ENCODE peak calls at places on chromosomes 12 and 14, in eight cellular contexts. One of them, this sample, is unnamed.

GRCh38 chr14:69713127-69713800 is 53.7 kb upstream of the SRSF5 start:
- DNase-seq in omental fat pad: no peak
- DNase-seq in dorsolateral prefrontal cortex: peak
- DNase-seq in tibial nerve: no peak
- DNase-seq in CD8-positive, alpha-beta T cell: no peak
- DNase-seq in fibroblast of mammary gland: no peak
- DNase-seq in nephron progenitor cell: no peak
- DNase-seq in body of pancreas: peak
- DNase-seq in this sample: no peak

GRCh38 chr14:93720981-93721483 is 67.3 kb downstream of the PRIMA1 start:
- DNase-seq in tibial nerve: no peak
- DNase-seq in dorsolateral prefrontal cortex: no peak
- DNase-seq in CD8-positive, alpha-beta T cell: no peak
- DNase-seq in omental fat pad: peak
- DNase-seq in fibroblast of mammary gland: no peak
- DNase-seq in body of pancreas: no peak
- DNase-seq in nephron progenitor cell: no peak
- DNase-seq in this sample: no peak

GRCh38 chr14:81826080-81826479 is 292.4 kb upstream of the SEL1L start:
- DNase-seq in CD8-positive, alpha-beta T cell: no peak
- DNase-seq in nephron progenitor cell: no peak
- DNase-seq in tibial nerve: no peak
- DNase-seq in body of pancreas: no peak
- DNase-seq in fibroblast of mammary gland: no peak
- DNase-seq in dorsolateral prefrontal cortex: no peak
- DNase-seq in omental fat pad: no peak
- DNase-seq in this sample: no peak

GRCh38 chr14:104800600-104801283 is at the start of gene ZBTB42:
- DNase-seq in omental fat pad: no peak
- DNase-seq in CD8-positive, alpha-beta T cell: peak
- DNase-seq in dorsolateral prefrontal cortex: no peak
- DNase-seq in tibial nerve: no peak
- DNase-seq in nephron progenitor cell: peak
- DNase-seq in body of pancreas: peak
- DNase-seq in fibroblast of mammary gland: no peak
- DNase-seq in this sample: peak

GRCh38 chr12:3168775-3169221 is 91.6 kb downstream of the TSPAN9 start:
- DNase-seq in CD8-positive, alpha-beta T cell: no peak
- DNase-seq in body of pancreas: peak
- DNase-seq in omental fat pad: peak
- DNase-seq in dorsolateral prefrontal cortex: peak
- DNase-seq in fibroblast of mammary gland: peak
- DNase-seq in tibial nerve: no peak
- DNase-seq in nephron progenitor cell: no peak
- DNase-seq in this sample: peak

GRCh38 chr12:51391047-51391837 is at the start of gene GALNT6:
- DNase-seq in dorsolateral prefrontal cortex: no peak
- DNase-seq in body of pancreas: peak
- DNase-seq in omental fat pad: no peak
- DNase-seq in CD8-positive, alpha-beta T cell: peak
- DNase-seq in fibroblast of mammary gland: no peak
- DNase-seq in nephron progenitor cell: peak
- DNase-seq in tibial nerve: no peak
- DNase-seq in this sample: peak

GRCh38 chr12:2643736-2644135 is 151.0 kb upstream of the FKBP4 start:
- DNase-seq in CD8-positive, alpha-beta T cell: no peak
- DNase-seq in dorsolateral prefrontal cortex: no peak
- DNase-seq in omental fat pad: no peak
- DNase-seq in tibial nerve: no peak
- DNase-seq in fibroblast of mammary gland: no peak
- DNase-seq in body of pancreas: no peak
- DNase-seq in nephron progenitor cell: no peak
- DNase-seq in this sample: no peak

GRCh38 chr14:88323086-88323519 is at the start of gene KCNK10:
- DNase-seq in nephron progenitor cell: no peak
- DNase-seq in body of pancreas: no peak
- DNase-seq in omental fat pad: no peak
- DNase-seq in tibial nerve: no peak
- DNase-seq in CD8-positive, alpha-beta T cell: no peak
- DNase-seq in dorsolateral prefrontal cortex: peak
- DNase-seq in fibroblast of mammary gland: no peak
- DNase-seq in this sample: no peak

GRCh38 chr14:103013028-103013427 is 44.3 kb downstream of the CDC42BPB start:
- DNase-seq in nephron progenitor cell: no peak
- DNase-seq in omental fat pad: no peak
- DNase-seq in body of pancreas: no peak
- DNase-seq in tibial nerve: no peak
- DNase-seq in CD8-positive, alpha-beta T cell: no peak
- DNase-seq in fibroblast of mammary gland: no peak
- DNase-seq in dorsolateral prefrontal cortex: no peak
- DNase-seq in this sample: no peak
- TF ChIP-seq CTCF in nephron progenitor cell: no peak
- TF ChIP-seq CTCF in omental fat pad: no peak
- TF ChIP-seq CTCF in body of pancreas: no peak
- TF ChIP-seq CTCF in tibial nerve: no peak
- TF ChIP-seq CTCF in CD8-positive, alpha-beta T cell: no peak
- TF ChIP-seq CTCF in fibroblast of mammary gland: no peak
- TF ChIP-seq CTCF in dorsolateral prefrontal cortex: no peak
- TF ChIP-seq CTCF in this sample: no peak

DNA sequence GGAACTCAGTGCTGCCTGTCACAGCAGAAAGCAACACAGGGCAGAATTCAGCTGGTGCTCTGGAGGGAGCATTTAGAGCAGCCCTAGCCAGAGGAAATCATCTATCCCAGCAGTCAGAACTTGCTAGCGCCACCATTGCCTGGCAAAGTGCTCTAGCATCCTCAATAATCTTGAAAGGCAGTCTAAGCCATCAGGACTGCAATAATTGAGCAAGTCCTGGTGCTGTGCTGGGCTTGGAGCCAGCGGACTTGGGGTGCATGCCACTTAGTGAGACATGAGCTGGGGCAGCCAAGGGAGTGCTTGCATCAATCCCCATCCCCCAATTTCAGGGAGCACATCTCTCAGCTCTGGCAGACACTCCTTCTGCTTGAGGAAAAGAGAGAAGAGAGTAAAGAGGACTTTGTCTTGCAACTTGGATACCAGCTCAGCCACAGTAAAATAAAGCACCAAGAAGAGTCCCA is 44.7 kb upstream of the ZDHHC17 start:
- DNase-seq in CD8-positive, alpha-beta T cell: no peak
- DNase-seq in tibial nerve: no peak
- DNase-seq in nephron progenitor cell: no peak
- DNase-seq in omental fat pad: no peak
- DNase-seq in body of pancreas: no peak
- DNase-seq in fibroblast of mammary gland: peak
- DNase-seq in dorsolateral prefrontal cortex: no peak
- DNase-seq in this sample: peak
- TF ChIP-seq CTCF in CD8-positive, alpha-beta T cell: no peak
- TF ChIP-seq CTCF in tibial nerve: no peak
- TF ChIP-seq CTCF in nephron progenitor cell: no peak
- TF ChIP-seq CTCF in omental fat pad: no peak
- TF ChIP-seq CTCF in body of pancreas: no peak
- TF ChIP-seq CTCF in fibroblast of mammary gland: no peak
- TF ChIP-seq CTCF in dorsolateral prefrontal cortex: no peak
- TF ChIP-seq CTCF in this sample: no peak

GRCh38 chr14:20606190-20606901 is 15.2 kb upstream of the RNASE12 start:
- DNase-seq in omental fat pad: no peak
- DNase-seq in fibroblast of mammary gland: peak
- DNase-seq in nephron progenitor cell: peak
- DNase-seq in tibial nerve: no peak
- DNase-seq in body of pancreas: peak
- DNase-seq in CD8-positive, alpha-beta T cell: no peak
- DNase-seq in dorsolateral prefrontal cortex: no peak
- DNase-seq in this sample: peak

GRCh38 chr14:20604291-20604690 is 13.1 kb upstream of the RNASE12 start:
- DNase-seq in omental fat pad: no peak
- DNase-seq in dorsolateral prefrontal cortex: no peak
- DNase-seq in body of pancreas: no peak
- DNase-seq in tibial nerve: no peak
- DNase-seq in CD8-positive, alpha-beta T cell: no peak
- DNase-seq in nephron progenitor cell: no peak
- DNase-seq in fibroblast of mammary gland: no peak
- DNase-seq in this sample: no peak

GRCh38 chr14:20601522-20601921 is 10.3 kb upstream of the RNASE12 start:
- DNase-seq in dorsolateral prefrontal cortex: no peak
- DNase-seq in body of pancreas: no peak
- DNase-seq in tibial nerve: no peak
- DNase-seq in fibroblast of mammary gland: no peak
- DNase-seq in omental fat pad: no peak
- DNase-seq in nephron progenitor cell: no peak
- DNase-seq in CD8-positive, alpha-beta T cell: no peak
- DNase-seq in this sample: no peak

GRCh38 chr14:20603813-20604212 is 12.6 kb upstream of the RNASE12 start:
- DNase-seq in CD8-positive, alpha-beta T cell: no peak
- DNase-seq in dorsolateral prefrontal cortex: no peak
- DNase-seq in tibial nerve: no peak
- DNase-seq in omental fat pad: no peak
- DNase-seq in nephron progenitor cell: no peak
- DNase-seq in body of pancreas: no peak
- DNase-seq in fibroblast of mammary gland: no peak
- DNase-seq in this sample: no peak

DNA sequence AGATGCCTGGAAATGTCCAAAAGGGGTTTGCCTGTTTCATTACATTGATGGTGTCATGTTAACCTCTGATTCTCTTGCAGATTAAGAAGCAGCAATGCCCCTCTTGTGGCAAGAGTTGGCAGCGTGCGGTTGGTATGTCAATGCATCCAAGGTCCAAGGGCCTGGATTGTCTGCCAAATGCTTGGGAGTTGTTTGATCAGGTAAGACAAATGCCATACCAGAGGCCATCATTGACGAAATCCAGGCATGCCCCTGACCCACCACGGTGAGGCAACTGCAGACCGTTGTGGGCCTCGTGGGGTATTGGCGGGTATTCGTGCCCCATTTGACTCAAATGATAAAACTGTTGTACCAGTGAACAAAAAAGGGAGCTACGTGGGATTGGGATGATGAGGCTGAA is 11.4 kb upstream of the RNASE12 start:
- DNase-seq in nephron progenitor cell: no peak
- DNase-seq in CD8-positive, alpha-beta T cell: no peak
- DNase-seq in body of pancreas: no peak
- DNase-seq in fibroblast of mammary gland: no peak
- DNase-seq in tibial nerve: no peak
- DNase-seq in omental fat pad: no peak
- DNase-seq in dorsolateral prefrontal cortex: no peak
- DNase-seq in this sample: no peak
- TF ChIP-seq CTCF in nephron progenitor cell: no peak
- TF ChIP-seq CTCF in CD8-positive, alpha-beta T cell: no peak
- TF ChIP-seq CTCF in body of pancreas: no peak
- TF ChIP-seq CTCF in fibroblast of mammary gland: no peak
- TF ChIP-seq CTCF in tibial nerve: no peak
- TF ChIP-seq CTCF in omental fat pad: no peak
- TF ChIP-seq CTCF in dorsolateral prefrontal cortex: no peak
- TF ChIP-seq CTCF in this sample: no peak

GRCh38 chr14:67944605-67945004 is 125.0 kb downstream of the RAD51B start:
- DNase-seq in tibial nerve: no peak
- DNase-seq in fibroblast of mammary gland: no peak
- DNase-seq in dorsolateral prefrontal cortex: no peak
- DNase-seq in body of pancreas: no peak
- DNase-seq in CD8-positive, alpha-beta T cell: no peak
- DNase-seq in nephron progenitor cell: no peak
- DNase-seq in omental fat pad: no peak
- DNase-seq in this sample: no peak
- TF ChIP-seq CTCF in tibial nerve: no peak
- TF ChIP-seq CTCF in fibroblast of mammary gland: no peak
- TF ChIP-seq CTCF in dorsolateral prefrontal cortex: no peak
- TF ChIP-seq CTCF in body of pancreas: no peak
- TF ChIP-seq CTCF in CD8-positive, alpha-beta T cell: no peak
- TF ChIP-seq CTCF in nephron progenitor cell: no peak
- TF ChIP-seq CTCF in omental fat pad: no peak
- TF ChIP-seq CTCF in this sample: no peak

DNA sequence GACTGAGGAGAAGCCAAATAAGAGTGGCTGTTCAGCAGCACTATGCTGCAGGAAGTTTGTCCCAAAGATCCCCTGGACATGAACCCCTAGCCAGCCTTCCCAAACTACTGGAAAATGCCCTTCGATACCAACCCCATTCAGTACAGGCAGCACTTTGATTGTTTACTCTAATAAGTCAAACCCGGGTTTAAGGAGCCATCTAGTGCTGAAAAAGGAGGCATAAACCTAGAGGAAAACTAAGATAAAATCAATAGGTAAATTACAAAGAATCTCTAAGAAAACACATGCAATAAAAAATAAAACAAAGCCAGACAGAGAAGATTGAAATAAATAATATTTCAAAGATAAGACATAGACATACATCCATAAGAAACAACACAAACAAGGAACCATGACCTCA is 771.6 kb downstream of the RPS29 start:
- DNase-seq in CD8-positive, alpha-beta T cell: no peak
- DNase-seq in dorsolateral prefrontal cortex: no peak
- DNase-seq in body of pancreas: no peak
- DNase-seq in fibroblast of mammary gland: no peak
- DNase-seq in tibial nerve: no peak
- DNase-seq in nephron progenitor cell: no peak
- DNase-seq in omental fat pad: no peak
- DNase-seq in this sample: no peak
- TF ChIP-seq CTCF in CD8-positive, alpha-beta T cell: no peak
- TF ChIP-seq CTCF in dorsolateral prefrontal cortex: no peak
- TF ChIP-seq CTCF in body of pancreas: no peak
- TF ChIP-seq CTCF in fibroblast of mammary gland: no peak
- TF ChIP-seq CTCF in tibial nerve: no peak
- TF ChIP-seq CTCF in nephron progenitor cell: no peak
- TF ChIP-seq CTCF in omental fat pad: no peak
- TF ChIP-seq CTCF in this sample: no peak

GRCh38 chr12:14935031-14935430 is 3.3 kb downstream of the ERP27 start:
- DNase-seq in omental fat pad: no peak
- DNase-seq in fibroblast of mammary gland: no peak
- DNase-seq in dorsolateral prefrontal cortex: no peak
- DNase-seq in nephron progenitor cell: no peak
- DNase-seq in CD8-positive, alpha-beta T cell: no peak
- DNase-seq in body of pancreas: peak
- DNase-seq in tibial nerve: no peak
- DNase-seq in this sample: no peak

GRCh38 chr12:14934511-14934910 is 3.8 kb downstream of the ERP27 start:
- DNase-seq in dorsolateral prefrontal cortex: no peak
- DNase-seq in nephron progenitor cell: no peak
- DNase-seq in omental fat pad: no peak
- DNase-seq in body of pancreas: no peak
- DNase-seq in CD8-positive, alpha-beta T cell: no peak
- DNase-seq in fibroblast of mammary gland: no peak
- DNase-seq in tibial nerve: no peak
- DNase-seq in this sample: no peak

GRCh38 chr12:14937689-14938088 is 648 bp downstream of the ERP27 start:
- DNase-seq in CD8-positive, alpha-beta T cell: no peak
- DNase-seq in body of pancreas: peak
- DNase-seq in tibial nerve: no peak
- DNase-seq in dorsolateral prefrontal cortex: no peak
- DNase-seq in nephron progenitor cell: no peak
- DNase-seq in omental fat pad: no peak
- DNase-seq in fibroblast of mammary gland: no peak
- DNase-seq in this sample: no peak

GRCh38 chr12:14937014-14937413 is 1.3 kb downstream of the ERP27 start:
- DNase-seq in omental fat pad: no peak
- DNase-seq in nephron progenitor cell: no peak
- DNase-seq in fibroblast of mammary gland: no peak
- DNase-seq in CD8-positive, alpha-beta T cell: no peak
- DNase-seq in dorsolateral prefrontal cortex: no peak
- DNase-seq in body of pancreas: no peak
- DNase-seq in tibial nerve: no peak
- DNase-seq in this sample: no peak

GRCh38 chr12:14936224-14936861 is 2.0 kb downstream of the ERP27 start:
- DNase-seq in nephron progenitor cell: no peak
- DNase-seq in fibroblast of mammary gland: peak
- DNase-seq in omental fat pad: no peak
- DNase-seq in CD8-positive, alpha-beta T cell: no peak
- DNase-seq in dorsolateral prefrontal cortex: no peak
- DNase-seq in body of pancreas: peak
- DNase-seq in tibial nerve: no peak
- DNase-seq in this sample: no peak
- TF ChIP-seq CTCF in nephron progenitor cell: no peak
- TF ChIP-seq CTCF in fibroblast of mammary gland: peak
- TF ChIP-seq CTCF in omental fat pad: no peak
- TF ChIP-seq CTCF in CD8-positive, alpha-beta T cell: no peak
- TF ChIP-seq CTCF in dorsolateral prefrontal cortex: no peak
- TF ChIP-seq CTCF in body of pancreas: peak
- TF ChIP-seq CTCF in tibial nerve: no peak
- TF ChIP-seq CTCF in this sample: peak

This sample was measured in HFFc6.